ENCODE peak calls at places on chromosomes 1 and 21, in five cellular contexts. J is transverse colon; Z is SK-MEL-5; Q is T-cell; W is activated naive CD8-positive, alpha-beta T cell treated with anti-CD3 and anti-CD28 coated beads, Interleukin-2, amount 10 ng/mL, durations not matched to agents 7 days and 5 days. F is an unnamed sample.

GRCh38 chr1:233725423-233725822 is 111.5 kb downstream of the KCNK1 start:
- DNase-seq in W (no peak), J (no peak), Z (no peak), Q (no peak), F (no peak)

GRCh38 chr1:172993640-172994039 is 57.1 kb downstream of the TNFSF18 start:
- DNase-seq in Z (no peak), Q (no peak), W (no peak), J (no peak), F (no peak)

GRCh38 chr1:12125422-12126355 is 41.1 kb upstream of the TNFRSF1B start:
- DNase-seq in J (no peak), Q (no peak), W (no peak), Z (no peak), F (no peak)

GRCh38 chr1:39413902-39414528 is 77.4 kb upstream of the BMP8A start:
- DNase-seq in Z (no peak), J (no peak), W (no peak), Q (no peak), F (no peak)

GRCh38 chr1:171509191-171509590 is 23.9 kb downstream of the PRRC2C start:
- DNase-seq in Q (no peak), J (no peak), Z (no peak), W (no peak), F (no peak)

GRCh38 chr1:229340496-229340895 is 2.4 kb downstream of the CCSAP start:
- DNase-seq in W (no peak), J (no peak), Z (no peak), Q (no peak), F (no peak)

GRCh38 chr1:31669786-31670582 is 25.3 kb upstream of the PEF1 start:
- DNase-seq in Z (no peak), W (no peak), J (peak; percentile 90), Q (peak; percentile 31), F (peak; percentile 99)

GRCh38 chr1:35930593-35931423 is at the start of gene AGO3:
- DNase-seq in Q (peak; percentile 79), W (peak; percentile 93), J (peak; percentile 84), Z (peak; percentile 75), F (peak; percentile 94)

GRCh38 chr1:23352096-23352695 is 8.1 kb upstream of the HNRNPR start:
- DNase-seq in W (no peak), J (no peak), Q (no peak), Z (no peak), F (no peak)

GRCh38 chr1:14679027-14679688 is 80.7 kb downstream of the KAZN start:
- DNase-seq in Z (no peak), W (no peak), Q (no peak), J (no peak), F (no peak)

GRCh38 chr1:31327381-31327780 is 30.5 kb downstream of the ZCCHC17 start:
- DNase-seq in Q (no peak), J (no peak), W (no peak), Z (peak; percentile 32), F (no peak)

GRCh38 chr21:45551316-45551715 is 9.1 kb upstream of the SLC19A1 start:
- DNase-seq in Z (no peak), J (no peak), W (peak; percentile 24), Q (no peak), F (no peak)

GRCh38 chr1:183163311-183163710 is 22.8 kb upstream of the LAMC2 start:
- DNase-seq in W (no peak), Q (no peak), Z (no peak), J (no peak), F (peak; percentile 48)

GRCh38 chr1:21378705-21379494 is 61.0 kb upstream of the NBPF3 start:
- DNase-seq in W (no peak), J (no peak), Q (no peak), Z (peak; percentile 54), F (peak; percentile 54)

GRCh38 chr1:229133734-229134265 is 137.1 kb upstream of the RAB4A start:
- DNase-seq in Z (no peak), W (no peak), Q (no peak), J (no peak), F (no peak)

GRCh38 chr21:21151231-21151630 is 153.0 kb downstream of the NCAM2 start:
- DNase-seq in J (no peak), Z (no peak), W (no peak), Q (no peak), F (no peak)

GRCh38 chr1:3331564-3331963 is 122.9 kb upstream of the ARHGEF16 start:
- DNase-seq in Q (no peak), W (no peak), Z (no peak), J (no peak), F (no peak)

GRCh38 chr1:41758904-41759548 is 159.7 kb downstream of the HIVEP3 start:
- DNase-seq in W (no peak), Q (no peak), Z (no peak), J (no peak), F (no peak)